ENCODE peak calls at places on chromosomes 5 and 9, in six cellular contexts. D is upper lobe of left lung, T is K562, U is HepG2, G is HCT116, B is GM12878. V is an unnamed sample.

GRCh38 chr9:95138474-95138873 is 179.0 kb downstream of the FANCC start:
- ATAC-seq in U (no peak), B (no peak), T (peak; percentile 40), G (no peak), D (no peak), V (no peak)

GRCh38 chr5:93088566-93088965 is 492.5 kb downstream of the NR2F1-AS1 start:
- ATAC-seq in T (no peak), B (no peak), U (no peak), D (no peak), G (no peak), V (no peak)

GRCh38 chr9:129384887-129385614 is 207.0 kb upstream of the IER5L start:
- ATAC-seq in T (no peak), B (peak; percentile 20), G (no peak), U (no peak), D (no peak), V (no peak)

GRCh38 chr9:85900504-85901201 is 40.3 kb upstream of the NAA35 start:
- ATAC-seq in D (no peak), G (peak; percentile 95), T (peak; percentile 85), B (peak; percentile 79), U (peak; percentile 45), V (no peak)

GRCh38 chr5:41112486-41113455 is 41.6 kb upstream of the MROH2B start:
- ATAC-seq in B (no peak), U (no peak), G (no peak), D (no peak), T (no peak), V (peak; percentile 89)

GRCh38 chr9:5587024-5587423 is 41.9 kb upstream of the RIC1 start:
- ATAC-seq in G (peak; percentile 33), D (no peak), T (peak; percentile 44), B (peak; percentile 34), U (no peak), V (no peak)

GRCh38 chr9:82989949-82990348 is 73.0 kb downstream of the RASEF start:
- ATAC-seq in G (no peak), D (no peak), U (no peak), T (no peak), B (no peak), V (no peak)

GRCh38 chr5:61599370-61600140 is 267.5 kb downstream of the ZSWIM6 start:
- ATAC-seq in D (no peak), B (no peak), G (no peak), U (peak; percentile 39), T (no peak), V (no peak)

GRCh38 chr5:180084638-180085561 is 13.3 kb upstream of the RNF130 start:
- ATAC-seq in D (peak; percentile 41), B (no peak), T (peak; percentile 74), G (peak; percentile 50), U (no peak), V (no peak)

GRCh38 chr5:129077433-129078075 is 17.0 kb upstream of the ISOC1 start:
- ATAC-seq in B (no peak), G (no peak), U (no peak), T (no peak), D (no peak), V (no peak)

GRCh38 chr9:33106372-33106771 is 29.9 kb upstream of the SMU1 start:
- ATAC-seq in U (no peak), G (no peak), B (no peak), T (no peak), D (no peak), V (no peak)

GRCh38 chr9:91043041-91043740 is 241.6 kb downstream of the SYK start:
- ATAC-seq in T (no peak), G (no peak), D (no peak), B (no peak), U (no peak), V (no peak)

GRCh38 chr5:146877783-146878470 is 630 bp downstream of the PPP2R2B start:
- ATAC-seq in B (no peak), G (no peak), D (no peak), T (no peak), U (peak; percentile 77), V (peak; percentile 35)

GRCh38 chr9:119004618-119004990 is 364.6 kb downstream of the BRINP1 start:
- ATAC-seq in T (no peak), B (no peak), G (no peak), U (no peak), D (peak; percentile 80), V (peak; percentile 92)

GRCh38 chr5:148684528-148684927 is 30.2 kb upstream of the HTR4 start:
- ATAC-seq in G (no peak), D (no peak), T (no peak), U (no peak), B (no peak), V (no peak)

GRCh38 chr5:126538579-126538978 is 56.4 kb downstream of the ALDH7A1 start:
- ATAC-seq in D (no peak), U (no peak), G (no peak), B (no peak), T (no peak), V (no peak)

GRCh38 chr9:2662496-2662895 is 40.9 kb downstream of the VLDLR start:
- ATAC-seq in B (no peak), U (peak; percentile 59), T (no peak), G (peak; percentile 61), D (no peak), V (no peak)

GRCh38 chr5:27241564-27242257 is 203.3 kb upstream of the CDH9 start:
- ATAC-seq in U (no peak), D (no peak), G (no peak), B (no peak), T (no peak), V (peak; percentile 46)

GRCh38 chr5:159628703-159629102 is 287.6 kb upstream of the ADRA1B start:
- ATAC-seq in D (no peak), T (peak; percentile 47), G (no peak), B (peak; percentile 88), U (no peak), V (no peak)

GRCh38 chr5:125175348-125176004 is 429.0 kb upstream of the ZNF608 start:
- ATAC-seq in B (no peak), U (no peak), G (no peak), D (no peak), T (no peak), V (no peak)

GRCh38 chr9:106868565-106868964 is 5.6 kb downstream of the ZNF462 start:
- ATAC-seq in D (no peak), G (no peak), B (peak; percentile 0), U (no peak), T (no peak), V (peak; percentile 39)

GRCh38 chr9:136132500-136133050 is 13.9 kb upstream of the TMEM250 start:
- ATAC-seq in U (no peak), T (peak; percentile 23), D (no peak), B (no peak), G (no peak), V (no peak)

GRCh38 chr9:128703616-128704355 is 1.5 kb downstream of the PKN3 start:
- ATAC-seq in B (no peak), D (peak; percentile 71), T (no peak), U (no peak), G (peak; percentile 3), V (peak; percentile 48)

GRCh38 chr5:119291056-119291455 is 64.8 kb upstream of the TNFAIP8 start:
- ATAC-seq in T (no peak), U (no peak), B (no peak), D (no peak), G (no peak), V (peak; percentile 36)

GRCh38 chr9:111356567-111357244 is 26.7 kb upstream of the OR2K2 start:
- ATAC-seq in T (peak; percentile 16), B (peak; percentile 42), D (no peak), G (peak; percentile 82), U (no peak), V (no peak)

GRCh38 chr5:142439208-142439607 is 114.4 kb upstream of the SPRY4 start:
- ATAC-seq in T (no peak), U (no peak), D (no peak), B (no peak), G (no peak), V (peak; percentile 76)

GRCh38 chr5:117594165-117594564 is 1019.5 kb upstream of the SEMA6A start:
- ATAC-seq in U (no peak), T (no peak), G (no peak), B (no peak), D (peak; percentile 67), V (peak; percentile 95)

GRCh38 chr5:43256261-43256966 is 56.8 kb downstream of the HMGCS1 start:
- ATAC-seq in B (peak; percentile 72), U (peak; percentile 62), T (peak; percentile 76), D (no peak), G (no peak), V (no peak)

GRCh38 chr5:64514620-64515019 is 8.8 kb downstream of the RGS7BP start:
- ATAC-seq in B (no peak), G (no peak), U (no peak), T (no peak), D (no peak), V (no peak)

GRCh38 chr5:143741418-143741817 is 70.5 kb upstream of the HMHB1 start:
- ATAC-seq in G (no peak), D (no peak), T (no peak), U (no peak), B (no peak), V (no peak)

GRCh38 chr9:121499427-121500164 is at the start of gene GGTA1:
- ATAC-seq in U (peak; percentile 93), D (peak; percentile 83), G (peak; percentile 72), B (peak; percentile 34), T (peak; percentile 77), V (peak; percentile 77)

GRCh38 chr5:14186132-14186830 is 43.1 kb downstream of the TRIO start:
- ATAC-seq in B (peak; percentile 45), T (no peak), U (no peak), D (peak; percentile 83), G (peak; percentile 45), V (peak; percentile 61)
- TF ChIP-seq POLR2A in B (no peak), T (no peak), U (no peak), D (no peak), G (no peak), V (peak; percentile 25)

GRCh38 chr9:134314039-134314949 is 12.0 kb upstream of the RXRA start:
- ATAC-seq in B (no peak), U (peak; percentile 13), T (no peak), D (peak; percentile 39), G (no peak), V (no peak)
- TF ChIP-seq POLR2AphosphoS5 in B (no peak), U (no peak), T (no peak), D (no peak), G (no peak), V (no peak)

GRCh38 chr5:139638090-139638735 is 9.9 kb upstream of the CXXC5 start:
- ATAC-seq in G (peak; percentile 45), B (peak; percentile 39), U (peak; percentile 30), T (peak; percentile 51), D (peak; percentile 84), V (peak; percentile 66)
- TF ChIP-seq POLR2A in G (no peak), B (peak; percentile 68), U (no peak), T (peak; percentile 40), D (no peak), V (no peak)

GRCh38 chr5:170681013-170681433 is 102.5 kb upstream of the GABRP start:
- ATAC-seq in D (no peak), B (peak; percentile 79), G (no peak), T (peak; percentile 86), U (peak; percentile 57), V (no peak)
- TF ChIP-seq POLR2AphosphoS5 in D (no peak), B (no peak), G (no peak), T (no peak), U (no peak), V (no peak)

GRCh38 chr5:171409164-171410136 is 10.0 kb upstream of the FGF18 start:
- ATAC-seq in B (no peak), D (no peak), T (peak; percentile 29), G (peak; percentile 12), U (peak; percentile 4), V (no peak)
- TF ChIP-seq POLR2A in B (peak; percentile 28), D (no peak), T (peak; percentile 64), G (no peak), U (peak; percentile 27), V (no peak)